ENCODE peak calls at places on chromosomes 12 and 14, in eight cellular contexts. D, K, S, A, N, U, L and P are unnamed samples.

GRCh38 chr12:65656904-65657351 is 167.4 kb upstream of the HMGA2 start:
- DNase-seq in D (no peak), K (no peak), S (no peak), A (peak), N (no peak), U (peak), L (no peak), P (no peak)

GRCh38 chr14:28952707-28953106 is 186.1 kb downstream of the FOXG1 start:
- DNase-seq in D (no peak), K (no peak), S (no peak), A (no peak), N (no peak), U (no peak), L (no peak), P (no peak)

GRCh38 chr12:89156862-89157262 is 195.4 kb downstream of the DUSP6 start:
- DNase-seq in D (no peak), K (no peak), S (no peak), A (peak), N (no peak), U (no peak), L (no peak), P (no peak)

GRCh38 chr12:123354600-123354999 is 10.0 kb downstream of the SBNO1 start:
- DNase-seq in D (no peak), K (no peak), S (no peak), A (no peak), N (no peak), U (no peak), L (no peak), P (no peak)

GRCh38 chr14:21668377-21668776 is 5.2 kb downstream of the OR4E1 start:
- DNase-seq in D (no peak), K (no peak), S (peak), A (no peak), N (no peak), U (peak), L (no peak), P (no peak)

GRCh38 chr12:14915736-14916135 is 22.6 kb downstream of the ERP27 start:
- DNase-seq in D (no peak), K (no peak), S (no peak), A (no peak), N (no peak), U (no peak), L (no peak), P (no peak)

GRCh38 chr12:113120670-113121370 is 14.7 kb downstream of the RASAL1 start:
- DNase-seq in D (no peak), K (no peak), S (no peak), A (no peak), N (no peak), U (no peak), L (no peak), P (no peak)

GRCh38 chr12:2288001-2288400 is 235.2 kb downstream of the CACNA1C start:
- DNase-seq in D (peak), K (no peak), S (no peak), A (peak), N (no peak), U (no peak), L (no peak), P (no peak)

GRCh38 chr14:74368026-74368425 is 19.8 kb downstream of the VRTN start:
- DNase-seq in D (no peak), K (no peak), S (no peak), A (no peak), N (no peak), U (no peak), L (no peak), P (no peak)

GRCh38 chr12:84070311-84070710 is 842.3 kb downstream of the SLC6A15 start:
- DNase-seq in D (peak), K (no peak), S (no peak), A (peak), N (no peak), U (no peak), L (no peak), P (no peak)

GRCh38 chr14:93091666-93092065 is 24.1 kb downstream of the ITPK1 start:
- DNase-seq in D (peak), K (no peak), S (no peak), A (no peak), N (no peak), U (no peak), L (no peak), P (no peak)

GRCh38 chr14:21001218-21001617 is 2.1 kb downstream of the SLC39A2 start:
- DNase-seq in D (no peak), K (no peak), S (no peak), A (no peak), N (no peak), U (no peak), L (peak), P (no peak)

GRCh38 chr12:72330291-72330690 is 58.1 kb downstream of the TRHDE start:
- DNase-seq in D (no peak), K (no peak), S (no peak), A (no peak), N (no peak), U (no peak), L (no peak), P (no peak)

GRCh38 chr14:42424501-42424900 is 817.8 kb downstream of the LRFN5 start:
- DNase-seq in D (no peak), K (no peak), S (no peak), A (peak), N (no peak), U (no peak), L (no peak), P (no peak)

GRCh38 chr14:90785474-90785873 is 30.8 kb downstream of the TTC7B start:
- DNase-seq in D (no peak), K (no peak), S (no peak), A (peak), N (no peak), U (no peak), L (no peak), P (no peak)

GRCh38 chr12:26058308-26058707 is 66.5 kb downstream of the BHLHE41 start:
- DNase-seq in D (no peak), K (no peak), S (no peak), A (no peak), N (no peak), U (no peak), L (no peak), P (no peak)

GRCh38 chr14:23481992-23482813 is 12.7 kb downstream of the NGDN start:
- DNase-seq in D (no peak), K (no peak), S (no peak), A (no peak), N (no peak), U (no peak), L (peak), P (no peak)

GRCh38 chr12:85275359-85275758 is 4.7 kb upstream of the ALX1 start:
- DNase-seq in D (peak), K (no peak), S (no peak), A (no peak), N (no peak), U (no peak), L (no peak), P (no peak)

GRCh38 chr12:2383276-2384028 is 330.7 kb downstream of the CACNA1C start:
- DNase-seq in D (no peak), K (no peak), S (peak), A (no peak), N (no peak), U (no peak), L (no peak), P (no peak)

GRCh38 chr12:119578112-119578511 is 15.5 kb upstream of the TMEM233 start:
- DNase-seq in D (no peak), K (no peak), S (no peak), A (peak), N (no peak), U (no peak), L (no peak), P (no peak)

GRCh38 chr14:53851394-53852056 is 105.1 kb downstream of the BMP4 start:
- DNase-seq in D (no peak), K (no peak), S (peak), A (no peak), N (no peak), U (no peak), L (no peak), P (no peak)

GRCh38 chr14:50025776-50026175 is 90.6 kb downstream of the VCPKMT start:
- DNase-seq in D (no peak), K (no peak), S (no peak), A (no peak), N (no peak), U (no peak), L (no peak), P (no peak)

GRCh38 chr14:44962573-44963528 is 861 bp downstream of the TOGARAM1 start:
- DNase-seq in D (peak), K (no peak), S (no peak), A (peak), N (no peak), U (no peak), L (no peak), P (no peak)

GRCh38 chr12:52924764-52925716 is 20.2 kb upstream of the KRT8 start:
- DNase-seq in D (no peak), K (no peak), S (peak), A (peak), N (no peak), U (no peak), L (no peak), P (no peak)

GRCh38 chr12:44960856-44961255 is 84.7 kb upstream of the NELL2 start:
- DNase-seq in D (no peak), K (no peak), S (peak), A (no peak), N (no peak), U (no peak), L (peak), P (no peak)

GRCh38 chr12:58378038-58378437 is 436.7 kb downstream of the ATP23 start:
- DNase-seq in D (no peak), K (no peak), S (no peak), A (peak), N (no peak), U (no peak), L (no peak), P (no peak)

GRCh38 chr12:2692156-2692555 is 102.6 kb upstream of the FKBP4 start:
- DNase-seq in D (no peak), K (no peak), S (no peak), A (no peak), N (no peak), U (no peak), L (no peak), P (no peak)

GRCh38 chr14:75229923-75230792 is 48.5 kb upstream of the FOS start:
- DNase-seq in D (peak), K (no peak), S (no peak), A (peak), N (no peak), U (no peak), L (no peak), P (peak)

GRCh38 chr14:80996049-80996901 is 40.9 kb downstream of the TSHR start:
- DNase-seq in D (no peak), K (no peak), S (peak), A (peak), N (peak), U (peak), L (no peak), P (peak)

GRCh38 chr12:118061011-118061875 is at the start of gene WSB2:
- DNase-seq in D (peak), K (peak), S (no peak), A (peak), N (peak), U (no peak), L (peak), P (peak)

GRCh38 chr12:42027537-42027936 is 117.1 kb downstream of the GXYLT1 start:
- DNase-seq in D (no peak), K (no peak), S (no peak), A (no peak), N (no peak), U (no peak), L (no peak), P (no peak)

GRCh38 chr12:19010087-19010486 is 119.4 kb upstream of the PLEKHA5 start:
- DNase-seq in D (no peak), K (no peak), S (peak), A (no peak), N (no peak), U (no peak), L (no peak), P (no peak)

GRCh38 chr14:77023001-77023996 is 5.2 kb downstream of the IRF2BPL start:
- DNase-seq in D (peak), K (no peak), S (peak), A (peak), N (no peak), U (no peak), L (peak), P (no peak)

GRCh38 chr14:21924479-21924878 is 250.9 kb upstream of the OR4E1 start:
- DNase-seq in D (no peak), K (peak), S (no peak), A (no peak), N (peak), U (no peak), L (no peak), P (peak)

GRCh38 chr12:15179672-15180071 is 41.5 kb downstream of the RERG start:
- DNase-seq in D (peak), K (no peak), S (no peak), A (no peak), N (no peak), U (no peak), L (no peak), P (no peak)

GRCh38 chr12:81627336-81628189 is 131.6 kb downstream of the PPFIA2 start:
- DNase-seq in D (no peak), K (no peak), S (peak), A (peak), N (no peak), U (peak), L (no peak), P (no peak)

GRCh38 chr12:88814789-88815188 is 234.5 kb upstream of the KITLG start:
- DNase-seq in D (no peak), K (no peak), S (no peak), A (no peak), N (no peak), U (no peak), L (no peak), P (no peak)

DNA sequence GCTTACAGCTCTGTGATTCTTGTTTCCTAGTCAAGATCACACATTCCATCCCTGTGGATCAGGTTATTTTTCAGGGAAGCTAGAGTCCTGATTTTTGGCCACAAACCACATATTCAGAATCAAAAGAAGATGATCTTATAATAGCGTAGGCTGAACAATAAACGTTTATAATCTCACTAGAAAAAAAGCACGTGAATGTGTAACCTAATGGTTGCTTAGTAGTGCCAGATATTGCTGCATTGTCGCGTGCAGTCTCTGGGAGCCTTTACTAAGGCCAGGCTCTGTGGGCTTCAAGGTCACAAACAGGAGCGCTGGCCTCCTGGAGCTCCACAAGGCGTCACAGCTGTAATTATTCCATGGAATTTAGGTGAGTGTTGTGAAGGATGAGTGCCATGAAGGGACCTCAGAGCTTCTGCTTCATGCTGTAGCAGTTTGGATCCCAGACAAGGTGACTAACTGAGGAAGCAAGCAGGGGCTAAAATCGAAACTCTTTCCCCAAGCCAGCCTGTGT is 17.4 kb downstream of the CDKN1B start:
- DNase-seq in D (no peak), K (no peak), S (no peak), A (no peak), N (no peak), U (no peak), L (no peak), P (no peak)
- H3K4me3 ChIP-seq in D (no peak), K (no peak), S (peak), A (no peak), N (peak), U (peak), L (no peak), P (no peak)

DNA sequence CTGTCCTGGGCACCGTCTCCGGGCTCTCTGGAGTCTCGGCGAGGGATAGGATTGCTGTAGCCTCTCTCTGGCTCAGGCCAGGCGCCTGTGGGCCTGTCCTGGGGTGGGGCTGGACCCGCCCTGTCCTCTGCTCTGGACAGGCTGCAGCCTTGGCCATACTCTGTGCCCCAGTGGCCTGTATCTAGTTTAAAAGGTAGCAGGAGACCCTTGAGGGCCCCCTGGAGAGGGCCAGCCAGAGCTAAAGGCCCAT is 1.8 kb downstream of the KIF26A start:
- DNase-seq in D (peak), K (no peak), S (no peak), A (no peak), N (no peak), U (no peak), L (no peak), P (no peak)
- H3K4me3 ChIP-seq in D (peak), K (no peak), S (no peak), A (no peak), N (no peak), U (no peak), L (peak), P (no peak)

DNA sequence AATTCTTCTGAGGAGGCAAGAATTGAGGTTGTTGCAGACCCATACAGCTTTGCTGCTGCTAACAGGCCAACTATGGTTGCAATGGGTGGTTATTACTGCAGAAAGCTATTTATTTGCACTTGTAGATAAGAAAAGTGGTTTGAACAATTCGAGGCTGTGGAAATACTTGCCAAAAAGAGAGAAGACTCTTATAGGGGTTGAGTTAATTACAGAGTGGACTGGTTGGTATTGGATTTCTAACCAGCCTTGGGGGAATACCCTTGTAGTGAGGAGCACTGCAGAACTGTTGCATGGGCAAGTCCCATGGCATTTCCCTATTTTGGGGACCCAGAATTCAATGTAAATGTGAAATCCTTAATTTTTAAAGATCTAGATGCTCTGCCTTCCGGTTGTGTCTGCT is 120.5 kb downstream of the KCNMB4 start:
- DNase-seq in D (no peak), K (no peak), S (no peak), A (no peak), N (no peak), U (no peak), L (no peak), P (no peak)
- H3K4me3 ChIP-seq in D (no peak), K (no peak), S (no peak), A (no peak), N (no peak), U (no peak), L (no peak), P (no peak)

GRCh38 chr12:12451063-12451462 is 94.2 kb downstream of the BORCS5 start:
- DNase-seq in D (no peak), K (no peak), S (no peak), A (no peak), N (no peak), U (no peak), L (no peak), P (no peak)

GRCh38 chr12:12449533-12450025 is 92.7 kb downstream of the BORCS5 start:
- DNase-seq in D (no peak), K (no peak), S (peak), A (no peak), N (no peak), U (no peak), L (no peak), P (no peak)

GRCh38 chr12:12447837-12448236 is 91.0 kb downstream of the BORCS5 start:
- DNase-seq in D (no peak), K (no peak), S (no peak), A (no peak), N (no peak), U (no peak), L (no peak), P (no peak)

GRCh38 chr12:12452326-12452725 is 95.4 kb downstream of the BORCS5 start:
- DNase-seq in D (no peak), K (no peak), S (no peak), A (no peak), N (no peak), U (no peak), L (no peak), P (no peak)

DNA sequence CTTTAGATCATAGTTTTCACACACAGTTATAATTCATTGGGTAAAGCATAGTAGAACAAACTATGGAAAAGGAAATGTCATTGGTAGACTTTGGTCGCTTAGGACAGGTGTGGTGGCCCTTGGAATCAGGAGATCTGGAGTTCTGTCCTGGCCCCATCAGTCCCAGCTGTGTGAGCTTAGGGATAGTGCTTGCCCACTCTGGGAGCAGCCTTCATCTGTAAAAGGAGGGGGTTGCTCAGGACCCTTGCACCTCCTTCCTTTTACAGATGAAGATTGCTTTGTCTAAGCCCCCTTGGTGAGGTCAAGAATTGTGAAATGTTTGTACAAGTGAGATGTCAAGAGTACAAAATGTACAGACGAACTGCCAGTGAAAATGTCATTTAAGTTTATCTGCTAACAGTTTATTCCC is 93.2 kb downstream of the BORCS5 start:
- DNase-seq in D (no peak), K (no peak), S (peak), A (no peak), N (no peak), U (no peak), L (peak), P (no peak)
- H3K4me3 ChIP-seq in D (no peak), K (no peak), S (no peak), A (no peak), N (no peak), U (no peak), L (no peak), P (no peak)